ENCODE peak calls at places on chromosomes 11 and 22, in ten cellular contexts. One of them, this sample, is unnamed.

GRCh38 chr22:46198274-46198673 is 47.9 kb downstream of the PPARA start:
- DNase-seq in NCI-H1694 treated with DMSO at 0.1 percent for 48 hours: no peak
- DNase-seq in effector CD8-positive, alpha-beta T cell: no peak
- DNase-seq in stimulated activated CD8-positive, alpha-beta memory T cell treated with anti-CD3 and anti-CD28 coated beads, Interleukin-15, amount 100 ng/mL, for 24 hours: no peak
- DNase-seq in cardiac muscle cell: no peak
- DNase-seq in upper lobe of right lung: no peak
- DNase-seq in T-helper 2 cell: no peak
- DNase-seq in kidney tubule cell: no peak
- DNase-seq in SHP77: no peak
- DNase-seq in RWPE1: no peak
- DNase-seq in this sample: no peak

GRCh38 chr11:58923300-58923788 is 15.9 kb upstream of the GLYATL1 start:
- DNase-seq in SHP77: no peak
- DNase-seq in stimulated activated CD8-positive, alpha-beta memory T cell treated with anti-CD3 and anti-CD28 coated beads, Interleukin-15, amount 100 ng/mL, for 24 hours: no peak
- DNase-seq in RWPE1: no peak
- DNase-seq in effector CD8-positive, alpha-beta T cell: no peak
- DNase-seq in cardiac muscle cell: peak; percentile 52
- DNase-seq in T-helper 2 cell: no peak
- DNase-seq in kidney tubule cell: peak; percentile 95
- DNase-seq in NCI-H1694 treated with DMSO at 0.1 percent for 48 hours: no peak
- DNase-seq in upper lobe of right lung: no peak
- DNase-seq in this sample: no peak

GRCh38 chr11:65121447-65121864 is 478 bp downstream of the FAU start:
- DNase-seq in NCI-H1694 treated with DMSO at 0.1 percent for 48 hours: no peak
- DNase-seq in T-helper 2 cell: no peak
- DNase-seq in stimulated activated CD8-positive, alpha-beta memory T cell treated with anti-CD3 and anti-CD28 coated beads, Interleukin-15, amount 100 ng/mL, for 24 hours: no peak
- DNase-seq in RWPE1: no peak
- DNase-seq in kidney tubule cell: peak; percentile 46
- DNase-seq in effector CD8-positive, alpha-beta T cell: no peak
- DNase-seq in SHP77: no peak
- DNase-seq in cardiac muscle cell: no peak
- DNase-seq in upper lobe of right lung: peak; percentile 72
- DNase-seq in this sample: no peak

GRCh38 chr22:30485362-30485988 is 13.7 kb upstream of the SEC14L3 start:
- DNase-seq in RWPE1: peak; percentile 80
- DNase-seq in upper lobe of right lung: peak; percentile 84
- DNase-seq in kidney tubule cell: peak; percentile 56
- DNase-seq in NCI-H1694 treated with DMSO at 0.1 percent for 48 hours: peak; percentile 2
- DNase-seq in T-helper 2 cell: peak; percentile 55
- DNase-seq in stimulated activated CD8-positive, alpha-beta memory T cell treated with anti-CD3 and anti-CD28 coated beads, Interleukin-15, amount 100 ng/mL, for 24 hours: peak; percentile 57
- DNase-seq in effector CD8-positive, alpha-beta T cell: peak; percentile 65
- DNase-seq in SHP77: peak; percentile 20
- DNase-seq in cardiac muscle cell: peak; percentile 65
- DNase-seq in this sample: peak; percentile 83

GRCh38 chr11:18671246-18671645 is 27.3 kb upstream of the TMEM86A start:
- DNase-seq in kidney tubule cell: no peak
- DNase-seq in NCI-H1694 treated with DMSO at 0.1 percent for 48 hours: no peak
- DNase-seq in cardiac muscle cell: no peak
- DNase-seq in RWPE1: no peak
- DNase-seq in upper lobe of right lung: no peak
- DNase-seq in stimulated activated CD8-positive, alpha-beta memory T cell treated with anti-CD3 and anti-CD28 coated beads, Interleukin-15, amount 100 ng/mL, for 24 hours: no peak
- DNase-seq in effector CD8-positive, alpha-beta T cell: no peak
- DNase-seq in SHP77: no peak
- DNase-seq in T-helper 2 cell: no peak
- DNase-seq in this sample: no peak

GRCh38 chr11:132062541-132062940 is 692.1 kb downstream of the NTM start:
- DNase-seq in NCI-H1694 treated with DMSO at 0.1 percent for 48 hours: no peak
- DNase-seq in T-helper 2 cell: no peak
- DNase-seq in effector CD8-positive, alpha-beta T cell: no peak
- DNase-seq in RWPE1: no peak
- DNase-seq in stimulated activated CD8-positive, alpha-beta memory T cell treated with anti-CD3 and anti-CD28 coated beads, Interleukin-15, amount 100 ng/mL, for 24 hours: no peak
- DNase-seq in SHP77: no peak
- DNase-seq in upper lobe of right lung: no peak
- DNase-seq in kidney tubule cell: no peak
- DNase-seq in cardiac muscle cell: no peak
- DNase-seq in this sample: no peak

GRCh38 chr11:32391965-32392553 is 43.3 kb downstream of the WT1 start:
- DNase-seq in T-helper 2 cell: no peak
- DNase-seq in stimulated activated CD8-positive, alpha-beta memory T cell treated with anti-CD3 and anti-CD28 coated beads, Interleukin-15, amount 100 ng/mL, for 24 hours: no peak
- DNase-seq in effector CD8-positive, alpha-beta T cell: no peak
- DNase-seq in cardiac muscle cell: no peak
- DNase-seq in kidney tubule cell: peak; percentile 11
- DNase-seq in upper lobe of right lung: no peak
- DNase-seq in RWPE1: no peak
- DNase-seq in SHP77: no peak
- DNase-seq in NCI-H1694 treated with DMSO at 0.1 percent for 48 hours: no peak
- DNase-seq in this sample: no peak

GRCh38 chr22:44658371-44658953 is 43.5 kb upstream of the PRR5 start:
- DNase-seq in upper lobe of right lung: peak; percentile 66
- DNase-seq in NCI-H1694 treated with DMSO at 0.1 percent for 48 hours: no peak
- DNase-seq in SHP77: no peak
- DNase-seq in T-helper 2 cell: no peak
- DNase-seq in effector CD8-positive, alpha-beta T cell: no peak
- DNase-seq in kidney tubule cell: no peak
- DNase-seq in cardiac muscle cell: no peak
- DNase-seq in stimulated activated CD8-positive, alpha-beta memory T cell treated with anti-CD3 and anti-CD28 coated beads, Interleukin-15, amount 100 ng/mL, for 24 hours: no peak
- DNase-seq in RWPE1: no peak
- DNase-seq in this sample: no peak

GRCh38 chr11:73801136-73801535 is 13.5 kb downstream of the MRPL48 start:
- DNase-seq in kidney tubule cell: no peak
- DNase-seq in upper lobe of right lung: no peak
- DNase-seq in effector CD8-positive, alpha-beta T cell: no peak
- DNase-seq in SHP77: no peak
- DNase-seq in T-helper 2 cell: no peak
- DNase-seq in NCI-H1694 treated with DMSO at 0.1 percent for 48 hours: no peak
- DNase-seq in RWPE1: no peak
- DNase-seq in cardiac muscle cell: no peak
- DNase-seq in stimulated activated CD8-positive, alpha-beta memory T cell treated with anti-CD3 and anti-CD28 coated beads, Interleukin-15, amount 100 ng/mL, for 24 hours: no peak
- DNase-seq in this sample: no peak

GRCh38 chr11:82980292-82980691 is 78.8 kb downstream of the DDIAS start:
- DNase-seq in SHP77: no peak
- DNase-seq in NCI-H1694 treated with DMSO at 0.1 percent for 48 hours: no peak
- DNase-seq in RWPE1: peak; percentile 82
- DNase-seq in kidney tubule cell: peak; percentile 91
- DNase-seq in stimulated activated CD8-positive, alpha-beta memory T cell treated with anti-CD3 and anti-CD28 coated beads, Interleukin-15, amount 100 ng/mL, for 24 hours: no peak
- DNase-seq in upper lobe of right lung: no peak
- DNase-seq in effector CD8-positive, alpha-beta T cell: no peak
- DNase-seq in cardiac muscle cell: no peak
- DNase-seq in T-helper 2 cell: no peak
- DNase-seq in this sample: no peak

GRCh38 chr11:117972589-117973445 is 13.4 kb upstream of the IL10RA start:
- DNase-seq in T-helper 2 cell: no peak
- DNase-seq in upper lobe of right lung: no peak
- DNase-seq in effector CD8-positive, alpha-beta T cell: no peak
- DNase-seq in stimulated activated CD8-positive, alpha-beta memory T cell treated with anti-CD3 and anti-CD28 coated beads, Interleukin-15, amount 100 ng/mL, for 24 hours: no peak
- DNase-seq in cardiac muscle cell: no peak
- DNase-seq in kidney tubule cell: peak; percentile 50
- DNase-seq in NCI-H1694 treated with DMSO at 0.1 percent for 48 hours: no peak
- DNase-seq in SHP77: no peak
- DNase-seq in RWPE1: no peak
- DNase-seq in this sample: no peak

GRCh38 chr11:76935030-76935429 is 74.3 kb downstream of the ACER3 start:
- DNase-seq in stimulated activated CD8-positive, alpha-beta memory T cell treated with anti-CD3 and anti-CD28 coated beads, Interleukin-15, amount 100 ng/mL, for 24 hours: no peak
- DNase-seq in upper lobe of right lung: no peak
- DNase-seq in RWPE1: no peak
- DNase-seq in SHP77: no peak
- DNase-seq in cardiac muscle cell: peak; percentile 33
- DNase-seq in kidney tubule cell: no peak
- DNase-seq in NCI-H1694 treated with DMSO at 0.1 percent for 48 hours: no peak
- DNase-seq in T-helper 2 cell: no peak
- DNase-seq in effector CD8-positive, alpha-beta T cell: no peak
- DNase-seq in this sample: no peak

GRCh38 chr22:44365832-44366231 is 53.1 kb upstream of the SHISAL1 start:
- DNase-seq in stimulated activated CD8-positive, alpha-beta memory T cell treated with anti-CD3 and anti-CD28 coated beads, Interleukin-15, amount 100 ng/mL, for 24 hours: no peak
- DNase-seq in RWPE1: no peak
- DNase-seq in SHP77: no peak
- DNase-seq in T-helper 2 cell: no peak
- DNase-seq in upper lobe of right lung: peak; percentile 25
- DNase-seq in NCI-H1694 treated with DMSO at 0.1 percent for 48 hours: no peak
- DNase-seq in cardiac muscle cell: no peak
- DNase-seq in kidney tubule cell: no peak
- DNase-seq in effector CD8-positive, alpha-beta T cell: no peak
- DNase-seq in this sample: no peak

GRCh38 chr22:20305894-20306645 is 13.8 kb downstream of the DGCR6L start:
- DNase-seq in NCI-H1694 treated with DMSO at 0.1 percent for 48 hours: no peak
- DNase-seq in upper lobe of right lung: peak; percentile 40
- DNase-seq in T-helper 2 cell: no peak
- DNase-seq in stimulated activated CD8-positive, alpha-beta memory T cell treated with anti-CD3 and anti-CD28 coated beads, Interleukin-15, amount 100 ng/mL, for 24 hours: no peak
- DNase-seq in effector CD8-positive, alpha-beta T cell: no peak
- DNase-seq in RWPE1: no peak
- DNase-seq in kidney tubule cell: no peak
- DNase-seq in cardiac muscle cell: no peak
- DNase-seq in SHP77: no peak
- DNase-seq in this sample: no peak

GRCh38 chr11:3153291-3153861 is 11.7 kb downstream of the OSBPL5 start:
- DNase-seq in SHP77: no peak
- DNase-seq in kidney tubule cell: peak; percentile 61
- DNase-seq in T-helper 2 cell: no peak
- DNase-seq in effector CD8-positive, alpha-beta T cell: no peak
- DNase-seq in RWPE1: no peak
- DNase-seq in stimulated activated CD8-positive, alpha-beta memory T cell treated with anti-CD3 and anti-CD28 coated beads, Interleukin-15, amount 100 ng/mL, for 24 hours: no peak
- DNase-seq in NCI-H1694 treated with DMSO at 0.1 percent for 48 hours: no peak
- DNase-seq in cardiac muscle cell: no peak
- DNase-seq in upper lobe of right lung: no peak
- DNase-seq in this sample: no peak

GRCh38 chr22:39180566-39180965 is 28.1 kb upstream of the CBX7 start:
- DNase-seq in cardiac muscle cell: no peak
- DNase-seq in T-helper 2 cell: no peak
- DNase-seq in effector CD8-positive, alpha-beta T cell: no peak
- DNase-seq in upper lobe of right lung: no peak
- DNase-seq in kidney tubule cell: no peak
- DNase-seq in SHP77: no peak
- DNase-seq in stimulated activated CD8-positive, alpha-beta memory T cell treated with anti-CD3 and anti-CD28 coated beads, Interleukin-15, amount 100 ng/mL, for 24 hours: no peak
- DNase-seq in RWPE1: no peak
- DNase-seq in NCI-H1694 treated with DMSO at 0.1 percent for 48 hours: peak; percentile 20
- DNase-seq in this sample: peak; percentile 43

GRCh38 chr11:73249304-73249703 is 22.8 kb upstream of the P2RY6 start:
- DNase-seq in stimulated activated CD8-positive, alpha-beta memory T cell treated with anti-CD3 and anti-CD28 coated beads, Interleukin-15, amount 100 ng/mL, for 24 hours: no peak
- DNase-seq in RWPE1: no peak
- DNase-seq in SHP77: no peak
- DNase-seq in T-helper 2 cell: no peak
- DNase-seq in effector CD8-positive, alpha-beta T cell: no peak
- DNase-seq in cardiac muscle cell: no peak
- DNase-seq in upper lobe of right lung: peak; percentile 4
- DNase-seq in kidney tubule cell: peak; percentile 92
- DNase-seq in NCI-H1694 treated with DMSO at 0.1 percent for 48 hours: no peak
- DNase-seq in this sample: peak; percentile 1

GRCh38 chr11:2778630-2779498 is 79.1 kb upstream of the KCNQ1OT1 start:
- DNase-seq in cardiac muscle cell: peak; percentile 95
- DNase-seq in stimulated activated CD8-positive, alpha-beta memory T cell treated with anti-CD3 and anti-CD28 coated beads, Interleukin-15, amount 100 ng/mL, for 24 hours: no peak
- DNase-seq in effector CD8-positive, alpha-beta T cell: no peak
- DNase-seq in RWPE1: peak; percentile 80
- DNase-seq in T-helper 2 cell: no peak
- DNase-seq in SHP77: peak; percentile 14
- DNase-seq in NCI-H1694 treated with DMSO at 0.1 percent for 48 hours: peak; percentile 78
- DNase-seq in upper lobe of right lung: peak; percentile 92
- DNase-seq in kidney tubule cell: peak; percentile 71
- DNase-seq in this sample: peak; percentile 89

GRCh38 chr11:128720522-128720985 is 26.7 kb downstream of the FLI1 start:
- DNase-seq in SHP77: no peak
- DNase-seq in upper lobe of right lung: no peak
- DNase-seq in T-helper 2 cell: peak; percentile 55
- DNase-seq in NCI-H1694 treated with DMSO at 0.1 percent for 48 hours: no peak
- DNase-seq in stimulated activated CD8-positive, alpha-beta memory T cell treated with anti-CD3 and anti-CD28 coated beads, Interleukin-15, amount 100 ng/mL, for 24 hours: no peak
- DNase-seq in kidney tubule cell: no peak
- DNase-seq in RWPE1: no peak
- DNase-seq in cardiac muscle cell: peak; percentile 12
- DNase-seq in effector CD8-positive, alpha-beta T cell: no peak
- DNase-seq in this sample: no peak

GRCh38 chr11:134376150-134376921 is 35.7 kb downstream of the B3GAT1 start:
- DNase-seq in RWPE1: no peak
- DNase-seq in SHP77: no peak
- DNase-seq in cardiac muscle cell: no peak
- DNase-seq in kidney tubule cell: no peak
- DNase-seq in T-helper 2 cell: no peak
- DNase-seq in upper lobe of right lung: peak; percentile 51
- DNase-seq in NCI-H1694 treated with DMSO at 0.1 percent for 48 hours: no peak
- DNase-seq in stimulated activated CD8-positive, alpha-beta memory T cell treated with anti-CD3 and anti-CD28 coated beads, Interleukin-15, amount 100 ng/mL, for 24 hours: no peak
- DNase-seq in effector CD8-positive, alpha-beta T cell: no peak
- DNase-seq in this sample: no peak

GRCh38 chr11:65293909-65294381 is 20.7 kb upstream of the CDC42EP2 start:
- DNase-seq in upper lobe of right lung: no peak
- DNase-seq in cardiac muscle cell: no peak
- DNase-seq in effector CD8-positive, alpha-beta T cell: no peak
- DNase-seq in stimulated activated CD8-positive, alpha-beta memory T cell treated with anti-CD3 and anti-CD28 coated beads, Interleukin-15, amount 100 ng/mL, for 24 hours: no peak
- DNase-seq in NCI-H1694 treated with DMSO at 0.1 percent for 48 hours: no peak
- DNase-seq in RWPE1: no peak
- DNase-seq in SHP77: no peak
- DNase-seq in T-helper 2 cell: no peak
- DNase-seq in kidney tubule cell: no peak
- DNase-seq in this sample: no peak

GRCh38 chr11:87832216-87832615 is 343.0 kb downstream of the RAB38 start:
- DNase-seq in RWPE1: peak; percentile 1
- DNase-seq in NCI-H1694 treated with DMSO at 0.1 percent for 48 hours: no peak
- DNase-seq in cardiac muscle cell: no peak
- DNase-seq in kidney tubule cell: no peak
- DNase-seq in effector CD8-positive, alpha-beta T cell: no peak
- DNase-seq in upper lobe of right lung: no peak
- DNase-seq in stimulated activated CD8-positive, alpha-beta memory T cell treated with anti-CD3 and anti-CD28 coated beads, Interleukin-15, amount 100 ng/mL, for 24 hours: no peak
- DNase-seq in T-helper 2 cell: no peak
- DNase-seq in SHP77: no peak
- DNase-seq in this sample: no peak

GRCh38 chr22:37241351-37242142 is 2.5 kb downstream of the RAC2 start:
- DNase-seq in stimulated activated CD8-positive, alpha-beta memory T cell treated with anti-CD3 and anti-CD28 coated beads, Interleukin-15, amount 100 ng/mL, for 24 hours: no peak
- DNase-seq in T-helper 2 cell: peak; percentile 64
- DNase-seq in effector CD8-positive, alpha-beta T cell: no peak
- DNase-seq in cardiac muscle cell: no peak
- DNase-seq in kidney tubule cell: no peak
- DNase-seq in NCI-H1694 treated with DMSO at 0.1 percent for 48 hours: no peak
- DNase-seq in SHP77: no peak
- DNase-seq in RWPE1: no peak
- DNase-seq in upper lobe of right lung: no peak
- DNase-seq in this sample: no peak

GRCh38 chr11:82315093-82315492 is 418.6 kb downstream of the FAM181B start:
- DNase-seq in upper lobe of right lung: no peak
- DNase-seq in cardiac muscle cell: peak; percentile 70
- DNase-seq in NCI-H1694 treated with DMSO at 0.1 percent for 48 hours: no peak
- DNase-seq in RWPE1: peak; percentile 6
- DNase-seq in kidney tubule cell: peak; percentile 31
- DNase-seq in SHP77: no peak
- DNase-seq in stimulated activated CD8-positive, alpha-beta memory T cell treated with anti-CD3 and anti-CD28 coated beads, Interleukin-15, amount 100 ng/mL, for 24 hours: no peak
- DNase-seq in effector CD8-positive, alpha-beta T cell: no peak
- DNase-seq in T-helper 2 cell: no peak
- DNase-seq in this sample: no peak

GRCh38 chr11:77131560-77131959 is 3.5 kb downstream of the MYO7A start:
- DNase-seq in upper lobe of right lung: no peak
- DNase-seq in effector CD8-positive, alpha-beta T cell: no peak
- DNase-seq in NCI-H1694 treated with DMSO at 0.1 percent for 48 hours: no peak
- DNase-seq in stimulated activated CD8-positive, alpha-beta memory T cell treated with anti-CD3 and anti-CD28 coated beads, Interleukin-15, amount 100 ng/mL, for 24 hours: no peak
- DNase-seq in cardiac muscle cell: no peak
- DNase-seq in SHP77: no peak
- DNase-seq in RWPE1: no peak
- DNase-seq in T-helper 2 cell: no peak
- DNase-seq in kidney tubule cell: no peak
- DNase-seq in this sample: no peak

GRCh38 chr11:99244613-99245012 is 223.9 kb downstream of the CNTN5 start:
- DNase-seq in RWPE1: no peak
- DNase-seq in SHP77: no peak
- DNase-seq in NCI-H1694 treated with DMSO at 0.1 percent for 48 hours: no peak
- DNase-seq in effector CD8-positive, alpha-beta T cell: no peak
- DNase-seq in T-helper 2 cell: no peak
- DNase-seq in stimulated activated CD8-positive, alpha-beta memory T cell treated with anti-CD3 and anti-CD28 coated beads, Interleukin-15, amount 100 ng/mL, for 24 hours: no peak
- DNase-seq in kidney tubule cell: no peak
- DNase-seq in upper lobe of right lung: no peak
- DNase-seq in cardiac muscle cell: no peak
- DNase-seq in this sample: no peak

GRCh38 chr22:33194529-33194928 is 136.3 kb upstream of the SYN3 start:
- DNase-seq in RWPE1: no peak
- DNase-seq in cardiac muscle cell: no peak
- DNase-seq in SHP77: no peak
- DNase-seq in stimulated activated CD8-positive, alpha-beta memory T cell treated with anti-CD3 and anti-CD28 coated beads, Interleukin-15, amount 100 ng/mL, for 24 hours: no peak
- DNase-seq in T-helper 2 cell: no peak
- DNase-seq in upper lobe of right lung: no peak
- DNase-seq in NCI-H1694 treated with DMSO at 0.1 percent for 48 hours: no peak
- DNase-seq in kidney tubule cell: no peak
- DNase-seq in effector CD8-positive, alpha-beta T cell: no peak
- DNase-seq in this sample: no peak

GRCh38 chr11:97557399-97557798 is 1167.6 kb downstream of the JRKL start:
- DNase-seq in upper lobe of right lung: no peak
- DNase-seq in NCI-H1694 treated with DMSO at 0.1 percent for 48 hours: no peak
- DNase-seq in SHP77: no peak
- DNase-seq in effector CD8-positive, alpha-beta T cell: no peak
- DNase-seq in RWPE1: no peak
- DNase-seq in kidney tubule cell: no peak
- DNase-seq in cardiac muscle cell: no peak
- DNase-seq in stimulated activated CD8-positive, alpha-beta memory T cell treated with anti-CD3 and anti-CD28 coated beads, Interleukin-15, amount 100 ng/mL, for 24 hours: no peak
- DNase-seq in T-helper 2 cell: no peak
- DNase-seq in this sample: no peak